ENCODE peak calls at places on chromosomes 13 and 19, in eight cellular contexts. W is dorsolateral prefrontal cortex, O is right lobe of liver, I is type B pancreatic cell, U is brain pericyte, T is spleen, C is GM20000, V is progenitor cell of endocrine pancreas. P is an unnamed sample.

GRCh38 chr13:85261757-85262346 is 537.4 kb downstream of the SLITRK6 start:
- DNase-seq in W (no peak), O (no peak), I (no peak), U (no peak), T (no peak), C (no peak), V (no peak), P (no peak)

GRCh38 chr13:111298214-111298975 is 22.0 kb upstream of the TEX29 start:
- DNase-seq in W (no peak), O (no peak), I (no peak), U (no peak), T (no peak), C (no peak), V (no peak), P (no peak)

GRCh38 chr19:51751655-51752054 is at the start of gene FPR1:
- DNase-seq in W (no peak), O (peak; percentile 41), I (no peak), U (no peak), T (no peak), C (no peak), V (no peak), P (peak; percentile 18)

GRCh38 chr13:48567521-48568331 is 34.8 kb upstream of the RCBTB2 start:
- DNase-seq in W (no peak), O (peak; percentile 26), I (no peak), U (no peak), T (no peak), C (no peak), V (no peak), P (no peak)

GRCh38 chr19:34269968-34270621 is 15.7 kb downstream of the GARRE1 start:
- DNase-seq in W (no peak), O (peak; percentile 55), I (no peak), U (no peak), T (peak; percentile 91), C (peak; percentile 66), V (no peak), P (no peak)

GRCh38 chr13:24910502-24911134 is 146.6 kb downstream of the RNF17 start:
- DNase-seq in W (no peak), O (no peak), I (no peak), U (no peak), T (no peak), C (no peak), V (no peak), P (no peak)

GRCh38 chr19:44666852-44667251 is 4.4 kb upstream of the CEACAM19 start:
- DNase-seq in W (no peak), O (no peak), I (no peak), U (no peak), T (no peak), C (no peak), V (no peak), P (no peak)

GRCh38 chr19:41821003-41821735 is 23.3 kb downstream of the LYPD4 start:
- DNase-seq in W (no peak), O (no peak), I (no peak), U (no peak), T (peak; percentile 66), C (peak; percentile 81), V (no peak), P (no peak)

GRCh38 chr19:13163609-13164364 is 13.6 kb downstream of the IER2 start:
- DNase-seq in W (no peak), O (peak; percentile 71), I (peak; percentile 84), U (no peak), T (peak; percentile 89), C (peak; percentile 41), V (peak; percentile 59), P (peak; percentile 13)

GRCh38 chr13:110447058-110447511 is 114.4 kb downstream of the RAB20 start:
- DNase-seq in W (no peak), O (no peak), I (no peak), U (no peak), T (no peak), C (peak; percentile 64), V (no peak), P (no peak)

GRCh38 chr19:12015753-12016116 is 19.7 kb downstream of the ZNF433 start:
- DNase-seq in W (no peak), O (no peak), I (no peak), U (no peak), T (no peak), C (no peak), V (no peak), P (no peak)

GRCh38 chr13:27997904-27998522 is 9.5 kb upstream of the URAD start:
- DNase-seq in W (no peak), O (no peak), I (no peak), U (no peak), T (no peak), C (peak; percentile 34), V (no peak), P (no peak)

GRCh38 chr13:75353786-75354193 is 128.2 kb downstream of the TBC1D4 start:
- DNase-seq in W (no peak), O (no peak), I (no peak), U (no peak), T (no peak), C (peak; percentile 26), V (no peak), P (no peak)

GRCh38 chr13:99331881-99332293 is 24.7 kb upstream of the GPR183 start:
- DNase-seq in W (no peak), O (no peak), I (no peak), U (no peak), T (no peak), C (peak; percentile 42), V (no peak), P (no peak)

GRCh38 chr13:36193151-36193855 is 21.1 kb downstream of the SOHLH2 start:
- DNase-seq in W (no peak), O (no peak), I (no peak), U (no peak), T (no peak), C (no peak), V (no peak), P (no peak)

GRCh38 chr13:99486996-99487395 is 14.3 kb upstream of the TM9SF2 start:
- DNase-seq in W (no peak), O (no peak), I (no peak), U (no peak), T (no peak), C (no peak), V (no peak), P (no peak)

GRCh38 chr13:113187905-113188595 is 20.4 kb downstream of the PCID2 start:
- DNase-seq in W (no peak), O (no peak), I (no peak), U (peak; percentile 84), T (no peak), C (no peak), V (no peak), P (no peak)

GRCh38 chr19:16594131-16594586 is 21.9 kb upstream of the SLC35E1 start:
- DNase-seq in W (no peak), O (no peak), I (no peak), U (no peak), T (peak; percentile 88), C (peak; percentile 49), V (no peak), P (no peak)

GRCh38 chr13:72648513-72649065 is 78.8 kb downstream of the MZT1 start:
- DNase-seq in W (no peak), O (no peak), I (no peak), U (no peak), T (no peak), C (no peak), V (no peak), P (no peak)

GRCh38 chr13:83877901-83878300 is 4.4 kb downstream of the SLITRK1 start:
- DNase-seq in W (no peak), O (no peak), I (no peak), U (no peak), T (no peak), C (no peak), V (no peak), P (no peak)

GRCh38 chr19:48798937-48799336 is 11.9 kb downstream of the BCAT2 start:
- DNase-seq in W (no peak), O (no peak), I (no peak), U (peak; percentile 69), T (no peak), C (peak; percentile 17), V (no peak), P (no peak)

GRCh38 chr13:107562222-107562621 is 653.1 kb downstream of the LIG4 start:
- DNase-seq in W (no peak), O (no peak), I (no peak), U (no peak), T (no peak), C (no peak), V (no peak), P (no peak)

GRCh38 chr13:40666905-40667621 is 622 bp upstream of the FOXO1 start:
- DNase-seq in W (no peak), O (peak; percentile 81), I (no peak), U (no peak), T (peak; percentile 94), C (no peak), V (peak; percentile 51), P (peak; percentile 72)

GRCh38 chr19:11577451-11578341 is at the start of gene ACP5:
- DNase-seq in W (no peak), O (no peak), I (no peak), U (no peak), T (peak; percentile 80), C (no peak), V (no peak), P (no peak)

GRCh38 chr19:12137541-12137940 is 2.6 kb downstream of the ZNF20 start:
- DNase-seq in W (no peak), O (no peak), I (no peak), U (no peak), T (no peak), C (no peak), V (no peak), P (no peak)

GRCh38 chr19:373391-374182 is 29.0 kb upstream of the MIER2 start:
- DNase-seq in W (peak; percentile 22), O (no peak), I (peak; percentile 65), U (no peak), T (peak; percentile 41), C (no peak), V (no peak), P (no peak)

GRCh38 chr13:59856281-59856810 is 307.4 kb downstream of the DIAPH3 start:
- DNase-seq in W (no peak), O (no peak), I (no peak), U (no peak), T (no peak), C (no peak), V (no peak), P (no peak)

GRCh38 chr13:76425930-76426329 is 460.3 kb downstream of the KCTD12 start:
- DNase-seq in W (no peak), O (no peak), I (no peak), U (no peak), T (no peak), C (no peak), V (no peak), P (no peak)

GRCh38 chr19:3556423-3556977 is 886 bp downstream of the MFSD12 start:
- DNase-seq in W (no peak), O (no peak), I (no peak), U (no peak), T (peak; percentile 76), C (no peak), V (no peak), P (no peak)

GRCh38 chr13:85728831-85729230 is 70.4 kb downstream of the SLITRK6 start:
- DNase-seq in W (no peak), O (no peak), I (no peak), U (no peak), T (no peak), C (no peak), V (no peak), P (no peak)

GRCh38 chr19:3222709-3223108 is 1.8 kb upstream of the CELF5 start:
- DNase-seq in W (no peak), O (no peak), I (no peak), U (no peak), T (no peak), C (peak; percentile 13), V (no peak), P (no peak)

GRCh38 chr13:76884571-76885202 is 1.5 kb downstream of the KCTD12 start:
- DNase-seq in W (no peak), O (no peak), I (no peak), U (no peak), T (no peak), C (no peak), V (no peak), P (no peak)

GRCh38 chr19:37227996-37228395 is 10.0 kb downstream of the ZNF383 start:
- DNase-seq in W (no peak), O (no peak), I (no peak), U (no peak), T (no peak), C (no peak), V (peak; percentile 23), P (no peak)

GRCh38 chr19:53037101-53038097 is 7.1 kb upstream of the ERVV-2 start:
- DNase-seq in W (peak; percentile 54), O (no peak), I (no peak), U (no peak), T (peak; percentile 70), C (peak; percentile 59), V (peak; percentile 37), P (no peak)